ENCODE peak calls at places on chromosomes 16 and 17, in six cellular contexts. One of them, this sample, is unnamed.

GRCh38 chr16:48574766-48575165 is 35.2 kb downstream of the N4BP1 start:
- DNase-seq in DMS153: no peak
- DNase-seq in KBM-7: no peak
- DNase-seq in amniotic stem cell: no peak
- DNase-seq in AG09319: no peak
- DNase-seq in GM06990: no peak
- DNase-seq in this sample: no peak

GRCh38 chr16:78122774-78123315 is 23.4 kb downstream of the WWOX start:
- DNase-seq in GM06990: peak; percentile 36
- DNase-seq in KBM-7: peak; percentile 79
- DNase-seq in amniotic stem cell: peak; percentile 5
- DNase-seq in AG09319: no peak
- DNase-seq in DMS153: peak; percentile 86
- DNase-seq in this sample: no peak

GRCh38 chr16:23131841-23132576 is 17.2 kb downstream of the USP31 start:
- DNase-seq in amniotic stem cell: no peak
- DNase-seq in KBM-7: no peak
- DNase-seq in DMS153: peak; percentile 34
- DNase-seq in AG09319: no peak
- DNase-seq in GM06990: no peak
- DNase-seq in this sample: no peak

GRCh38 chr16:13038591-13038990 is 137.2 kb downstream of the SHISA9 start:
- DNase-seq in KBM-7: no peak
- DNase-seq in amniotic stem cell: no peak
- DNase-seq in DMS153: no peak
- DNase-seq in GM06990: no peak
- DNase-seq in AG09319: no peak
- DNase-seq in this sample: no peak

GRCh38 chr16:59702531-59702930 is 968.4 kb upstream of the GOT2 start:
- DNase-seq in GM06990: no peak
- DNase-seq in KBM-7: no peak
- DNase-seq in AG09319: no peak
- DNase-seq in DMS153: no peak
- DNase-seq in amniotic stem cell: no peak
- DNase-seq in this sample: no peak

GRCh38 chr17:33686171-33686570 is 393.1 kb upstream of the ASIC2 start:
- DNase-seq in AG09319: no peak
- DNase-seq in KBM-7: peak; percentile 14
- DNase-seq in amniotic stem cell: no peak
- DNase-seq in GM06990: no peak
- DNase-seq in DMS153: no peak
- DNase-seq in this sample: peak; percentile 77

GRCh38 chr16:76114681-76115080 is 162.5 kb upstream of the CNTNAP4 start:
- DNase-seq in GM06990: no peak
- DNase-seq in AG09319: no peak
- DNase-seq in amniotic stem cell: no peak
- DNase-seq in KBM-7: peak; percentile 56
- DNase-seq in DMS153: no peak
- DNase-seq in this sample: no peak

GRCh38 chr17:2158011-2158410 is 103.1 kb downstream of the HIC1 start:
- DNase-seq in DMS153: no peak
- DNase-seq in KBM-7: peak; percentile 71
- DNase-seq in AG09319: peak; percentile 86
- DNase-seq in amniotic stem cell: no peak
- DNase-seq in GM06990: no peak
- DNase-seq in this sample: no peak

GRCh38 chr16:55275869-55276268 is 48.1 kb upstream of the IRX6 start:
- DNase-seq in amniotic stem cell: no peak
- DNase-seq in KBM-7: no peak
- DNase-seq in GM06990: no peak
- DNase-seq in DMS153: no peak
- DNase-seq in AG09319: no peak
- DNase-seq in this sample: no peak

GRCh38 chr17:71402661-71403141 is 718.1 kb upstream of the SOX9 start:
- DNase-seq in KBM-7: no peak
- DNase-seq in AG09319: no peak
- DNase-seq in GM06990: no peak
- DNase-seq in amniotic stem cell: no peak
- DNase-seq in DMS153: peak; percentile 46
- DNase-seq in this sample: no peak

GRCh38 chr17:6542577-6542976 is 13.8 kb downstream of the PITPNM3 start:
- DNase-seq in GM06990: no peak
- DNase-seq in DMS153: no peak
- DNase-seq in amniotic stem cell: no peak
- DNase-seq in AG09319: no peak
- DNase-seq in KBM-7: no peak
- DNase-seq in this sample: no peak

GRCh38 chr17:40348562-40349476 is 15.7 kb downstream of the GJD3 start:
- DNase-seq in GM06990: no peak
- DNase-seq in AG09319: no peak
- DNase-seq in KBM-7: no peak
- DNase-seq in DMS153: peak; percentile 45
- DNase-seq in amniotic stem cell: no peak
- DNase-seq in this sample: no peak

This sample was measured in H1.